ENCODE peak calls at places on chromosomes 3 and 15, in four cellular contexts. U is H1, G is trophoblast cell, R is H9. N is an unnamed sample.

GRCh38 chr15:61946778-61947177 is 113.5 kb downstream of the VPS13C start:
- DNase-seq in U (no peak), G (no peak), R (no peak), N (no peak)

GRCh38 chr3:172777901-172778300 is 27.4 kb downstream of the ECT2 start:
- DNase-seq in U (no peak), G (no peak), R (no peak), N (no peak)

GRCh38 chr3:12107071-12107713 is 51.5 kb downstream of the TIMP4 start:
- DNase-seq in U (no peak), G (no peak), R (no peak), N (no peak)

GRCh38 chr15:71660501-71660900 is 149.9 kb upstream of the NR2E3 start:
- DNase-seq in U (no peak), G (no peak), R (no peak), N (no peak)

GRCh38 chr3:46923559-46924350 is 46.2 kb downstream of the PTH1R start:
- DNase-seq in U (peak; percentile 75), G (no peak), R (peak; percentile 66), N (peak; percentile 24)

GRCh38 chr15:88894819-88895767 is at the start of gene HAPLN3:
- DNase-seq in U (peak; percentile 83), G (peak; percentile 44), R (peak; percentile 67), N (no peak)

GRCh38 chr3:141243295-141243707 is 11.7 kb downstream of the PXYLP1 start:
- DNase-seq in U (peak; percentile 39), G (peak; percentile 90), R (no peak), N (no peak)

GRCh38 chr15:64503640-64504039 is 43.3 kb downstream of the ZNF609 start:
- DNase-seq in U (no peak), G (no peak), R (no peak), N (no peak)

GRCh38 chr3:126476166-126476975 is 680 bp upstream of the ZXDC start:
- DNase-seq in U (peak; percentile 67), G (peak; percentile 88), R (peak; percentile 63), N (peak; percentile 41)

GRCh38 chr3:48194446-48195071 is 6.3 kb upstream of the CDC25A start:
- DNase-seq in U (peak; percentile 95), G (peak; percentile 53), R (peak; percentile 84), N (peak; percentile 79)

GRCh38 chr3:187014417-187014864 is 84.1 kb downstream of the ST6GAL1 start:
- DNase-seq in U (peak; percentile 32), G (no peak), R (no peak), N (no peak)
- H3K4me1 ChIP-seq in U (no peaks in the 10 kb centered on the region), G (no peaks in the 10 kb centered on the region), R (no peaks in the 10 kb centered on the region), N (no peaks in the 10 kb centered on the region)

GRCh38 chr15:75578948-75579908 is at the start of gene PTPN9:
- DNase-seq in U (peak; percentile 86), G (peak; percentile 29), R (peak; percentile 93), N (peak; percentile 88)
- H2BK12ac ChIP-seq in U (no peak within 1 kb of the TSS), G (no peak within 1 kb of the TSS), R (no peak within 1 kb of the TSS), N (no peak within 1 kb of the TSS)

GRCh38 chr3:51280171-51280570 is 104.9 kb upstream of the MANF start:
- DNase-seq in U (no peak), G (no peak), R (no peak), N (no peak)
- H4K8ac ChIP-seq in U (no peak overlapping the region), G (no peak overlapping the region), R (no peak overlapping the region), N (no peak overlapping the region)

DNA sequence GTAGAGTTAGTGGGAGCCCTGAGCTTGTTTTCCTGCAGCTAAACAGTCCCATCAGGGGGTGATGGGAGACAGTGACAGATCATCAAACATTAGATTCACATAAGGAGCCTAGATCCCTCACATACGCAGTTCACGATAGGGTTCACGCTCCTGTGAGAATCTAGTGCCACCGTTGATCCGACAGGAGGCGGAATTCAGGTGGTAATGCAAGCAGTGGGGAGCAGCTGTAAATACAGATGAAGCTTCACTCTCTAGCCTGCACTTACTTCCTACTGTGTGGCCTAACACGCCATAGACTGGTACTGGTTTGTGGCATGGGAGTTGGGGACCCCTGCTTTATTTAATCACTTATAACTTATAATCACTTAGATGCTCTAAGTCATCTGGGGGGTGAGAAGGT is 179.1 kb downstream of the AKAP13 start:
- DNase-seq in U (no peak), G (no peak), R (no peak), N (no peak)
- H3K4me1 ChIP-seq in U (peaks cover 2% of the 10 kb centered on the region), G (no peaks in the 10 kb centered on the region), R (peaks cover 3% of the 10 kb centered on the region), N (peaks cover 1% of the 10 kb centered on the region)

N was measured in neuronal stem cell.